ENCODE peak calls at places on chromosomes 2 and 18, in four cellular contexts. One of them, this sample, is unnamed.

GRCh38 chr2:136023416-136023815 is 38.0 kb upstream of the DARS1 start:
- DNase-seq in K562: no peak
- DNase-seq in GM12878: no peak
- DNase-seq in GM12892: no peak
- DNase-seq in this sample: no peak

GRCh38 chr2:133838642-133839370 is 270.5 kb upstream of the NCKAP5 start:
- DNase-seq in K562: no peak
- DNase-seq in GM12878: no peak
- DNase-seq in GM12892: no peak
- DNase-seq in this sample: no peak

GRCh38 chr18:79250236-79250993 is 145.3 kb upstream of the NFATC1 start:
- DNase-seq in K562: no peak
- DNase-seq in GM12878: no peak
- DNase-seq in GM12892: no peak
- DNase-seq in this sample: no peak

GRCh38 chr2:211329882-211330281 is 773.5 kb downstream of the CPS1 start:
- DNase-seq in K562: no peak
- DNase-seq in GM12878: no peak
- DNase-seq in GM12892: no peak
- DNase-seq in this sample: no peak

GRCh38 chr2:233441161-233442027 is 87.1 kb downstream of the DGKD start:
- DNase-seq in K562: no peak
- DNase-seq in GM12878: no peak
- DNase-seq in GM12892: no peak
- DNase-seq in this sample: no peak

GRCh38 chr2:128594953-128595677 is 276.4 kb upstream of the HS6ST1 start:
- DNase-seq in K562: no peak
- DNase-seq in GM12878: no peak
- DNase-seq in GM12892: no peak
- DNase-seq in this sample: no peak

GRCh38 chr2:121605820-121606733 is 43.2 kb downstream of the CLASP1 start:
- DNase-seq in K562: no peak
- DNase-seq in GM12878: no peak
- DNase-seq in GM12892: no peak
- DNase-seq in this sample: no peak

GRCh38 chr2:29518010-29518409 is 402.8 kb downstream of the CLIP4 start:
- DNase-seq in K562: no peak
- DNase-seq in GM12878: no peak
- DNase-seq in GM12892: no peak
- DNase-seq in this sample: no peak

GRCh38 chr18:2515408-2515807 is 55.9 kb downstream of the METTL4 start:
- DNase-seq in K562: no peak
- DNase-seq in GM12878: no peak
- DNase-seq in GM12892: no peak
- DNase-seq in this sample: no peak

GRCh38 chr2:190123956-190124355 is 61.4 kb upstream of the MSTN start:
- DNase-seq in K562: no peak
- DNase-seq in GM12878: no peak
- DNase-seq in GM12892: no peak
- DNase-seq in this sample: no peak

GRCh38 chr2:5740073-5740472 is 47.9 kb downstream of the SOX11 start:
- DNase-seq in K562: no peak
- DNase-seq in GM12878: no peak
- DNase-seq in GM12892: no peak
- DNase-seq in this sample: no peak

GRCh38 chr2:20213651-20214565 is 11.0 kb downstream of the SDC1 start:
- DNase-seq in K562: no peak
- DNase-seq in GM12878: peak
- DNase-seq in GM12892: no peak
- DNase-seq in this sample: no peak

GRCh38 chr2:140639628-140640027 is 1491.2 kb downstream of the LRP1B start:
- DNase-seq in K562: no peak
- DNase-seq in GM12878: no peak
- DNase-seq in GM12892: no peak
- DNase-seq in this sample: peak

DNA sequence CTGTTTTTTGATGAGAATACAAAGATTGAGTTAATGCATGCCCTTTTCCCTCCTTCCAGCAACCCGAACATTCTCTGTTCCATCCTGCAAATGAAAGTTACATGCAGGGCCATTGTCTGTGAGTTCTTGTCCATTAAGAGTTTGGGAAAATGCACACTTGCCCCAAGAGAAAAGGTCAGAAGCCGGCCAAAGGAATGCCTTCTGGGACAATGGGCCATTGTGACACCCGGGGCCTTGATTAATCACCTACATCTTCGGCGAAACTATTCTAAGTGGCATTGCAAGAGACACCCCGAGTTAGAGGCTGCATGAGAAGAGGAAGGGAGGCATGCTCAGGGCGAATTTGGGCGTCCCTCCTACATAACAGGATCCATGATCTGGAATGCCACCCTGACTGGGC is 73.7 kb upstream of the COPS8 start:
- DNase-seq in K562: no peak
- DNase-seq in GM12878: no peak
- DNase-seq in GM12892: no peak
- DNase-seq in this sample: no peak
- TF ChIP-seq TAF1 in K562: no peak
- TF ChIP-seq TAF1 in GM12878: no peak
- TF ChIP-seq TAF1 in GM12892: no peak
- TF ChIP-seq TAF1 in this sample: no peak

DNA sequence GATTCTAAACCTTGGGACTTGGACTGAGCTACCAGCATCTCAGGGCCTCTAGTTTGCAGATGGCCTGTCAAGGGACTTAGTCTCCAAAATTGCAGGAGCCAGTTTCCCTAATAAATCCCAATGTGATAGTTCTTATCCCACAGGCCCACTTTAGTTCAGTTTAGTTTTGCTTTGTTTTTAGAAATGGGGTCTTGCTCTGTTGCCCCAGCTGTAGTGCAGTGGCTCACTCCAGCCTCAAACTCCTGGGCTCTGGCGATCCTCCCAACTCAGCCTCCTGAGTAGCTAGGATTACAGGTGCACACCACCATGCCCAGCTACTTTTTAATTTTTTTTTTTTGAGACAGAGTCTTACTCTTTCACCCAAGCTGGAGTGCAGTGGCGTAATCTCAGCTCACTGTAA is 2.6 kb upstream of the SF3B1 start:
- DNase-seq in K562: no peak
- DNase-seq in GM12878: no peak
- DNase-seq in GM12892: no peak
- DNase-seq in this sample: no peak
- TF ChIP-seq TAF1 in K562: no peak
- TF ChIP-seq TAF1 in GM12878: no peak
- TF ChIP-seq TAF1 in GM12892: no peak
- TF ChIP-seq TAF1 in this sample: no peak

GRCh38 chr18:59127047-59127446 is 12.6 kb upstream of the SEC11C start:
- DNase-seq in K562: no peak
- DNase-seq in GM12878: no peak
- DNase-seq in GM12892: no peak
- DNase-seq in this sample: no peak

GRCh38 chr18:59124370-59124704 is 15.3 kb upstream of the SEC11C start:
- DNase-seq in K562: no peak
- DNase-seq in GM12878: no peak
- DNase-seq in GM12892: no peak
- DNase-seq in this sample: no peak

GRCh38 chr18:59123588-59124369 is 15.9 kb upstream of the SEC11C start:
- DNase-seq in K562: no peak
- DNase-seq in GM12878: no peak
- DNase-seq in GM12892: no peak
- DNase-seq in this sample: no peak
- TF ChIP-seq TAF1 in K562: no peak
- TF ChIP-seq TAF1 in GM12878: no peak
- TF ChIP-seq TAF1 in GM12892: no peak
- TF ChIP-seq TAF1 in this sample: no peak

GRCh38 chr18:40911582-40912254 is 1043.3 kb upstream of the PIK3C3 start:
- DNase-seq in K562: no peak
- DNase-seq in GM12878: no peak
- DNase-seq in GM12892: no peak
- DNase-seq in this sample: no peak
- TF ChIP-seq TAF1 in K562: no peak
- TF ChIP-seq TAF1 in GM12878: no peak
- TF ChIP-seq TAF1 in GM12892: no peak
- TF ChIP-seq TAF1 in this sample: no peak

GRCh38 chr2:168740360-168740759 is 62.1 kb upstream of the NOSTRIN start:
- DNase-seq in K562: no peak
- DNase-seq in GM12878: no peak
- DNase-seq in GM12892: no peak
- DNase-seq in this sample: no peak
- TF ChIP-seq TAF1 in K562: no peak
- TF ChIP-seq TAF1 in GM12878: no peak
- TF ChIP-seq TAF1 in GM12892: no peak
- TF ChIP-seq TAF1 in this sample: no peak

This sample was measured in GM12891.